ENCODE peak calls at places on chromosomes 4 and X, in five cellular contexts. One of them, this sample, is unnamed.

GRCh38 chr4:169270156-169270809 is 473 bp downstream of the SH3RF1 start:
- DNase-seq in RKO: peak; percentile 54
- DNase-seq in stimulated activated CD8-positive, alpha-beta memory T cell treated with anti-CD3 and anti-CD28 coated beads, Interleukin-4, amount 100 ng/mL, for 24 hours: peak; percentile 4
- DNase-seq in SHP77: peak; percentile 26
- DNase-seq in naive thymus-derived CD8-positive, alpha-beta T cell: no peak
- DNase-seq in this sample: no peak

GRCh38 chr4:159048166-159048886 is 54.6 kb upstream of the RAPGEF2 start:
- DNase-seq in stimulated activated CD8-positive, alpha-beta memory T cell treated with anti-CD3 and anti-CD28 coated beads, Interleukin-4, amount 100 ng/mL, for 24 hours: no peak
- DNase-seq in naive thymus-derived CD8-positive, alpha-beta T cell: no peak
- DNase-seq in SHP77: peak; percentile 29
- DNase-seq in RKO: no peak
- DNase-seq in this sample: no peak

GRCh38 chr4:175066923-175067627 is 148.9 kb downstream of the ADAM29 start:
- DNase-seq in stimulated activated CD8-positive, alpha-beta memory T cell treated with anti-CD3 and anti-CD28 coated beads, Interleukin-4, amount 100 ng/mL, for 24 hours: no peak
- DNase-seq in SHP77: no peak
- DNase-seq in RKO: no peak
- DNase-seq in naive thymus-derived CD8-positive, alpha-beta T cell: no peak
- DNase-seq in this sample: no peak

GRCh38 chr4:185589067-185589844 is 53.9 kb upstream of the PDLIM3 start:
- DNase-seq in naive thymus-derived CD8-positive, alpha-beta T cell: no peak
- DNase-seq in SHP77: no peak
- DNase-seq in stimulated activated CD8-positive, alpha-beta memory T cell treated with anti-CD3 and anti-CD28 coated beads, Interleukin-4, amount 100 ng/mL, for 24 hours: no peak
- DNase-seq in RKO: no peak
- DNase-seq in this sample: no peak

GRCh38 chr4:68361146-68361589 is 11.3 kb upstream of the YTHDC1 start:
- DNase-seq in stimulated activated CD8-positive, alpha-beta memory T cell treated with anti-CD3 and anti-CD28 coated beads, Interleukin-4, amount 100 ng/mL, for 24 hours: no peak
- DNase-seq in naive thymus-derived CD8-positive, alpha-beta T cell: no peak
- DNase-seq in RKO: no peak
- DNase-seq in SHP77: no peak
- DNase-seq in this sample: no peak

GRCh38 chr4:57270350-57270749 is 160.2 kb upstream of the IGFBP7 start:
- DNase-seq in SHP77: peak; percentile 37
- DNase-seq in stimulated activated CD8-positive, alpha-beta memory T cell treated with anti-CD3 and anti-CD28 coated beads, Interleukin-4, amount 100 ng/mL, for 24 hours: no peak
- DNase-seq in naive thymus-derived CD8-positive, alpha-beta T cell: no peak
- DNase-seq in RKO: no peak
- DNase-seq in this sample: no peak

GRCh38 chr4:7547368-7548040 is 112.8 kb upstream of the PSAPL1 start:
- DNase-seq in stimulated activated CD8-positive, alpha-beta memory T cell treated with anti-CD3 and anti-CD28 coated beads, Interleukin-4, amount 100 ng/mL, for 24 hours: no peak
- DNase-seq in SHP77: no peak
- DNase-seq in RKO: no peak
- DNase-seq in naive thymus-derived CD8-positive, alpha-beta T cell: no peak
- DNase-seq in this sample: no peak

GRCh38 chrX:103376979-103377324 is 614 bp downstream of the BEX3 start:
- DNase-seq in RKO: no peak
- DNase-seq in naive thymus-derived CD8-positive, alpha-beta T cell: no peak
- DNase-seq in stimulated activated CD8-positive, alpha-beta memory T cell treated with anti-CD3 and anti-CD28 coated beads, Interleukin-4, amount 100 ng/mL, for 24 hours: no peak
- DNase-seq in SHP77: no peak
- DNase-seq in this sample: no peak

GRCh38 chr4:150229538-150229937 is 151.3 kb downstream of the DCLK2 start:
- DNase-seq in SHP77: no peak
- DNase-seq in stimulated activated CD8-positive, alpha-beta memory T cell treated with anti-CD3 and anti-CD28 coated beads, Interleukin-4, amount 100 ng/mL, for 24 hours: no peak
- DNase-seq in RKO: peak; percentile 55
- DNase-seq in naive thymus-derived CD8-positive, alpha-beta T cell: no peak
- DNase-seq in this sample: no peak

GRCh38 chr4:61294001-61294400 is 93.9 kb downstream of the ADGRL3 start:
- DNase-seq in RKO: no peak
- DNase-seq in naive thymus-derived CD8-positive, alpha-beta T cell: no peak
- DNase-seq in SHP77: peak; percentile 40
- DNase-seq in stimulated activated CD8-positive, alpha-beta memory T cell treated with anti-CD3 and anti-CD28 coated beads, Interleukin-4, amount 100 ng/mL, for 24 hours: no peak
- DNase-seq in this sample: peak; percentile 7

GRCh38 chr4:37685211-37685725 is 908 bp downstream of the RELL1 start:
- DNase-seq in naive thymus-derived CD8-positive, alpha-beta T cell: peak; percentile 71
- DNase-seq in RKO: peak; percentile 70
- DNase-seq in stimulated activated CD8-positive, alpha-beta memory T cell treated with anti-CD3 and anti-CD28 coated beads, Interleukin-4, amount 100 ng/mL, for 24 hours: no peak
- DNase-seq in SHP77: no peak
- DNase-seq in this sample: no peak

GRCh38 chr4:119627267-119628190 is 1.1 kb downstream of the PDE5A start:
- DNase-seq in naive thymus-derived CD8-positive, alpha-beta T cell: peak; percentile 23
- DNase-seq in stimulated activated CD8-positive, alpha-beta memory T cell treated with anti-CD3 and anti-CD28 coated beads, Interleukin-4, amount 100 ng/mL, for 24 hours: peak; percentile 34
- DNase-seq in RKO: peak; percentile 66
- DNase-seq in SHP77: peak; percentile 12
- DNase-seq in this sample: peak; percentile 5

GRCh38 chr4:54687887-54688841 is 30.4 kb downstream of the KIT start:
- DNase-seq in SHP77: no peak
- DNase-seq in stimulated activated CD8-positive, alpha-beta memory T cell treated with anti-CD3 and anti-CD28 coated beads, Interleukin-4, amount 100 ng/mL, for 24 hours: no peak
- DNase-seq in naive thymus-derived CD8-positive, alpha-beta T cell: no peak
- DNase-seq in RKO: no peak
- DNase-seq in this sample: no peak

GRCh38 chr4:113222431-113222979 is 173.1 kb downstream of the ANK2 start:
- DNase-seq in stimulated activated CD8-positive, alpha-beta memory T cell treated with anti-CD3 and anti-CD28 coated beads, Interleukin-4, amount 100 ng/mL, for 24 hours: no peak
- DNase-seq in RKO: peak; percentile 32
- DNase-seq in SHP77: no peak
- DNase-seq in naive thymus-derived CD8-positive, alpha-beta T cell: no peak
- DNase-seq in this sample: no peak

GRCh38 chr4:156177941-156178340 is 224.3 kb upstream of the CTSO start:
- DNase-seq in stimulated activated CD8-positive, alpha-beta memory T cell treated with anti-CD3 and anti-CD28 coated beads, Interleukin-4, amount 100 ng/mL, for 24 hours: no peak
- DNase-seq in naive thymus-derived CD8-positive, alpha-beta T cell: no peak
- DNase-seq in RKO: no peak
- DNase-seq in SHP77: no peak
- DNase-seq in this sample: no peak

GRCh38 chrX:69080912-69081465 is 84.3 kb downstream of the PJA1 start:
- DNase-seq in naive thymus-derived CD8-positive, alpha-beta T cell: no peak
- DNase-seq in stimulated activated CD8-positive, alpha-beta memory T cell treated with anti-CD3 and anti-CD28 coated beads, Interleukin-4, amount 100 ng/mL, for 24 hours: no peak
- DNase-seq in RKO: no peak
- DNase-seq in SHP77: no peak
- DNase-seq in this sample: no peak

GRCh38 chr4:56026596-56026995 is 77.9 kb downstream of the CEP135 start:
- DNase-seq in SHP77: no peak
- DNase-seq in RKO: peak; percentile 73
- DNase-seq in naive thymus-derived CD8-positive, alpha-beta T cell: no peak
- DNase-seq in stimulated activated CD8-positive, alpha-beta memory T cell treated with anti-CD3 and anti-CD28 coated beads, Interleukin-4, amount 100 ng/mL, for 24 hours: no peak
- DNase-seq in this sample: no peak

GRCh38 chrX:92232182-92232581 is 453.0 kb downstream of the PCDH11X start:
- DNase-seq in stimulated activated CD8-positive, alpha-beta memory T cell treated with anti-CD3 and anti-CD28 coated beads, Interleukin-4, amount 100 ng/mL, for 24 hours: no peak
- DNase-seq in naive thymus-derived CD8-positive, alpha-beta T cell: no peak
- DNase-seq in SHP77: no peak
- DNase-seq in RKO: peak; percentile 40
- DNase-seq in this sample: no peak

GRCh38 chrX:144637731-144638130 is 609.6 kb upstream of the SPANXN1 start:
- DNase-seq in stimulated activated CD8-positive, alpha-beta memory T cell treated with anti-CD3 and anti-CD28 coated beads, Interleukin-4, amount 100 ng/mL, for 24 hours: no peak
- DNase-seq in SHP77: no peak
- DNase-seq in naive thymus-derived CD8-positive, alpha-beta T cell: no peak
- DNase-seq in RKO: peak; percentile 0
- DNase-seq in this sample: no peak

GRCh38 chr4:110200673-110201072 is 2.3 kb upstream of the ELOVL6 start:
- DNase-seq in naive thymus-derived CD8-positive, alpha-beta T cell: no peak
- DNase-seq in RKO: no peak
- DNase-seq in stimulated activated CD8-positive, alpha-beta memory T cell treated with anti-CD3 and anti-CD28 coated beads, Interleukin-4, amount 100 ng/mL, for 24 hours: no peak
- DNase-seq in SHP77: no peak
- DNase-seq in this sample: no peak

This sample was measured in NCI-H2107.